ENCODE peak calls at places on chromosomes 7 and 10, in ten cellular contexts. V is choroid plexus epithelial cell; M is brain microvascular endothelial cell; Q is T-helper 9 cell; X is cerebellar cortex; L is H54; R is NCI-H1930; H is AG09319; G is CD8-positive, alpha-beta T cell; A is stomach. K is an unnamed sample.

GRCh38 chr7:29431686-29432085 is 131.9 kb upstream of the PRR15 start:
- DNase-seq in G (no peak), Q (no peak), H (no peak), L (no peak), X (peak), V (no peak), R (no peak), A (no peak), M (no peak), K (no peak)

GRCh38 chr7:30074422-30075030 is 46.3 kb downstream of the PLEKHA8 start:
- DNase-seq in M (no peak), L (no peak), H (no peak), A (no peak), G (no peak), R (no peak), Q (no peak), X (peak), V (peak), K (peak)

GRCh38 chr10:80532571-80532970 is 5.1 kb upstream of the SH2D4B start:
- DNase-seq in X (no peak), M (no peak), L (no peak), Q (no peak), H (no peak), G (no peak), A (no peak), R (no peak), V (no peak), K (no peak)

GRCh38 chr7:76509931-76510877 is at the start of gene UPK3B:
- DNase-seq in X (no peak), R (no peak), L (peak), A (no peak), V (peak), H (no peak), Q (no peak), M (no peak), G (no peak), K (peak)

GRCh38 chr7:28355553-28356319 is 56.6 kb upstream of the CREB5 start:
- DNase-seq in R (peak), G (no peak), X (no peak), H (no peak), A (no peak), L (no peak), Q (no peak), V (no peak), M (no peak), K (no peak)

GRCh38 chr10:13683017-13683416 is 96.3 kb downstream of the PRPF18 start:
- DNase-seq in M (no peak), V (no peak), H (no peak), Q (no peak), A (no peak), X (no peak), L (no peak), G (no peak), R (no peak), K (no peak)

GRCh38 chr10:105759741-105760140 is 1118.7 kb downstream of the SORCS3 start:
- DNase-seq in Q (no peak), A (no peak), M (no peak), G (no peak), L (no peak), R (no peak), H (no peak), X (no peak), V (no peak), K (no peak)

GRCh38 chr7:71491331-71491730 is 359.4 kb downstream of the GALNT17 start:
- DNase-seq in V (peak), M (no peak), A (no peak), X (no peak), Q (no peak), H (no peak), R (no peak), L (no peak), G (no peak), K (no peak)

GRCh38 chr7:115868369-115868768 is 162.2 kb downstream of the TFEC start:
- DNase-seq in X (no peak), Q (no peak), V (no peak), R (no peak), L (no peak), M (no peak), G (no peak), A (no peak), H (no peak), K (no peak)

GRCh38 chr7:98848918-98849317 is 20.9 kb downstream of the TMEM130 start:
- DNase-seq in V (no peak), H (no peak), A (no peak), X (no peak), L (no peak), G (no peak), M (no peak), R (no peak), Q (no peak), K (no peak)

GRCh38 chr7:47570649-47571050 is 11.3 kb downstream of the TNS3 start:
- DNase-seq in G (no peak), M (no peak), L (no peak), H (no peak), A (no peak), R (no peak), V (peak), X (no peak), Q (no peak), K (no peak)

GRCh38 chr10:64785816-64786215 is 1264.6 kb downstream of the REEP3 start:
- DNase-seq in X (no peak), M (no peak), G (no peak), Q (no peak), R (no peak), V (no peak), H (no peak), A (no peak), L (no peak), K (no peak)

GRCh38 chr7:46214526-46214925 is 293.5 kb upstream of the IGFBP3 start:
- DNase-seq in L (no peak), M (no peak), G (no peak), Q (no peak), H (no peak), V (no peak), R (no peak), X (no peak), A (no peak), K (no peak)

GRCh38 chr10:130226012-130226411 is 89.8 kb downstream of the GLRX3 start:
- DNase-seq in Q (no peak), H (no peak), G (no peak), V (no peak), X (no peak), R (no peak), L (no peak), M (no peak), A (peak), K (no peak)

GRCh38 chr7:768881-769504 is 41.9 kb upstream of the PRKAR1B start:
- DNase-seq in M (peak), A (peak), Q (no peak), V (no peak), R (no peak), H (no peak), L (no peak), G (no peak), X (peak), K (no peak)

GRCh38 chr7:47654672-47655340 is 72.9 kb upstream of the TNS3 start:
- DNase-seq in H (no peak), Q (no peak), G (no peak), R (no peak), V (peak), L (no peak), X (no peak), A (no peak), M (peak), K (no peak)

GRCh38 chr10:119302172-119302571 is 94.8 kb downstream of the GRK5 start:
- DNase-seq in R (no peak), V (no peak), M (no peak), H (no peak), A (no peak), G (no peak), L (no peak), X (no peak), Q (no peak), K (no peak)

GRCh38 chr10:104806791-104807190 is 165.7 kb downstream of the SORCS3 start:
- DNase-seq in G (no peak), V (no peak), A (no peak), Q (no peak), L (no peak), R (no peak), X (no peak), H (no peak), M (no peak), K (no peak)

GRCh38 chr7:96321041-96321669 is 743 bp downstream of the SLC25A13 start:
- DNase-seq in G (peak), H (peak), V (peak), X (peak), A (peak), M (peak), R (peak), Q (peak), L (peak), K (peak)